ENCODE peak calls at places on chromosomes 11 and 22, in four cellular contexts. B, F, T and A are unnamed samples.
A peak's percentile ranks its signal among the peaks of the same experiment; 100 is the strongest.

GRCh38 chr11:128424271-128424709 is 163.1 kb downstream of the ETS1 start:
- DNase-seq in B (no peak), F (no peak), T (no peak), A (no peak)

GRCh38 chr11:128420277-128420676 is 167.1 kb downstream of the ETS1 start:
- DNase-seq in B (no peak), F (no peak), T (no peak), A (no peak)

GRCh38 chr22:37197451-37198289 is 9.6 kb upstream of the C1QTNF6 start:
- DNase-seq in B (peak; percentile 72), F (peak; percentile 95), T (peak; percentile 95), A (peak; percentile 39)

GRCh38 chr22:44574057-44574456 is 76.0 kb upstream of the RTL6 start:
- DNase-seq in B (peak; percentile 57), F (peak; percentile 76), T (peak; percentile 85), A (peak; percentile 21)

GRCh38 chr22:46969491-46969890 is 207.0 kb downstream of the TBC1D22A start:
- DNase-seq in B (no peak), F (no peak), T (no peak), A (no peak)

GRCh38 chr11:88626216-88626615 is 288.7 kb upstream of the CTSC start:
- DNase-seq in B (no peak), F (no peak), T (no peak), A (no peak)

GRCh38 chr22:48781868-48782267 is 1045.8 kb downstream of the BRD1 start:
- DNase-seq in B (no peak), F (no peak), T (no peak), A (no peak)

GRCh38 chr22:48738204-48738980 is 1089.3 kb downstream of the BRD1 start:
- DNase-seq in B (no peak), F (no peak), T (no peak), A (no peak)

GRCh38 chr11:117328414-117329010 is 858 bp downstream of the CEP164 start:
- DNase-seq in B (no peak), F (no peak), T (no peak), A (peak; percentile 26)

GRCh38 chr22:24471570-24471969 is 23.6 kb upstream of the UPB1 start:
- DNase-seq in B (no peak), F (no peak), T (no peak), A (no peak)

GRCh38 chr11:86951706-86952105 is 3.5 kb downstream of the FZD4 start:
- DNase-seq in B (no peak), F (no peak), T (no peak), A (no peak)
- H3K4me3 ChIP-seq in B (no peak overlapping the region), F (no peak overlapping the region), T (no peak overlapping the region), A (no peak overlapping the region)

GRCh38 chr11:20873054-20873453 is 203.7 kb downstream of the NELL1 start:
- DNase-seq in B (no peak), F (no peak), T (peak; percentile 1), A (peak; percentile 22)
- TF ChIP-seq CTCF in B (no peak), F (peak; percentile 46), T (no peak), A (peak; percentile 77)

GRCh38 chr11:1049071-1049405 is 12.5 kb upstream of the MUC6 start:
- DNase-seq in B (no peak), F (no peak), T (no peak), A (no peak)

GRCh38 chr11:1050581-1051355 is 14.2 kb upstream of the MUC6 start:
- DNase-seq in B (peak; percentile 90), F (peak; percentile 77), T (peak; percentile 80), A (peak; percentile 57)

GRCh38 chr11:1049431-1049891 is 12.9 kb upstream of the MUC6 start:
- DNase-seq in B (no peak), F (no peak), T (no peak), A (no peak)

GRCh38 chr11:1051356-1052132 is 15.0 kb upstream of the MUC6 start:
- DNase-seq in B (peak; percentile 52), F (no peak), T (no peak), A (no peak)

GRCh38 chr11:1049911-1050580 is 13.5 kb upstream of the MUC6 start:
- DNase-seq in B (peak; percentile 59), F (no peak), T (no peak), A (no peak)
- H3K4me3 ChIP-seq in B (no peak overlapping the region), F (no peak overlapping the region), T (no peak overlapping the region), A (no peak overlapping the region)

GRCh38 chr11:43021466-43021865 is 290.3 kb upstream of the API5 start:
- DNase-seq in B (no peak), F (no peak), T (no peak), A (no peak)
- TF ChIP-seq CTCF in B (no peak), F (peak; percentile 37), T (no peak), A (peak; percentile 68)

GRCh38 chr11:31160504-31161422 is 208.8 kb downstream of the DCDC1 start:
- DNase-seq in B (no peak), F (no peak), T (no peak), A (no peak)
- H3K4me3 ChIP-seq in B (no peak overlapping the region), F (no peak overlapping the region), T (no peak overlapping the region), A (no peak overlapping the region)

DNA sequence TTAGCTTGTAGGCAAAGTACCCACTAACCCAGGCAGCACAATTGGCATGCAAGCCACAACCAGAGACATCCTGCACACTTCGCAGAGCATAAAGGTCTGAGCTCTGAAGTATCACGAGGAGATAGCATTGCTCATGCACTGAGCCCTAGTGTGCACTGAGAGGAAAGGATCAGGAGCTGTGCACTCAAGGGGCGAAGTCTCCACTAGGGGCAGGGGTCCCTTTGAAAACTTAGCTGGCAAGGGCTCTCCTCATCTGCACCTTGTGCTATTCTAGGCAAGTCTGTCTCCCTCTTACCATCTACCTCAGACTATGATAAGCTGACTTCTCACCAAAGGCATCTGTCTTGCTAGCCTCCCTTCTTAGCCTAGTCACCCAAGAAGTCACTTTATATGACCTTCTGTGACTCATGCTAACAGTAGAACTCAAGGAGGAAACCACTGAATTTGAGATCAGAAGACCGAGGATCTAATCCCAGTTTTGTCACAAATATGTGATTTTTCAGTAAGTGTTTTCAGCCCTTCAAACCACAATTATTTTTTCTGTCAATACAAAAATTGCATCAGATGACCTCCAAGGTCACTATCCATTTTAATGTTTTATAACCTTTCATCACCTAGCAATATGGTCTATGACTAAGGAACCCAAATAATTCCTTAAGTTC is 1078.0 kb downstream of the NTM start:
- DNase-seq in B (no peak), F (no peak), T (no peak), A (no peak)
- TF ChIP-seq CTCF in B (no peak), F (no peak), T (no peak), A (no peak)

GRCh38 chr11:33377852-33378385 is 120.7 kb downstream of the HIPK3 start:
- DNase-seq in B (no peak), F (no peak), T (no peak), A (no peak)
- H3K4me3 ChIP-seq in B (no peak overlapping the region), F (peak overlapping the region; percentile 70), T (no peak overlapping the region), A (no peak overlapping the region)